ENCODE peak calls at places on chromosomes 11 and 22, in six cellular contexts. One of them, this sample, is unnamed.

GRCh38 chr11:110984147-110984546 is 261.4 kb upstream of the POU2AF2 start:
- DNase-seq in stimulated activated naive CD8-positive, alpha-beta T cell treated with anti-CD3 and anti-CD28 coated beads, Interleukin-15, amount 100 ng/mL, for 72 hours: no peak
- DNase-seq in fibroblast of pulmonary artery: peak; percentile 77
- DNase-seq in ureter: no peak
- DNase-seq in nucleus accumbens: no peak
- DNase-seq in activated naive CD4-positive, alpha-beta T cell: no peak
- DNase-seq in this sample: peak; percentile 91

GRCh38 chr11:59754494-59754858 is 700 bp upstream of the STX3 start:
- DNase-seq in stimulated activated naive CD8-positive, alpha-beta T cell treated with anti-CD3 and anti-CD28 coated beads, Interleukin-15, amount 100 ng/mL, for 72 hours: peak; percentile 24
- DNase-seq in fibroblast of pulmonary artery: no peak
- DNase-seq in ureter: no peak
- DNase-seq in nucleus accumbens: no peak
- DNase-seq in activated naive CD4-positive, alpha-beta T cell: no peak
- DNase-seq in this sample: peak; percentile 15

GRCh38 chr11:115170133-115170815 is 333.9 kb downstream of the CADM1 start:
- DNase-seq in stimulated activated naive CD8-positive, alpha-beta T cell treated with anti-CD3 and anti-CD28 coated beads, Interleukin-15, amount 100 ng/mL, for 72 hours: no peak
- DNase-seq in fibroblast of pulmonary artery: peak; percentile 25
- DNase-seq in ureter: no peak
- DNase-seq in nucleus accumbens: no peak
- DNase-seq in activated naive CD4-positive, alpha-beta T cell: no peak
- DNase-seq in this sample: peak; percentile 26

GRCh38 chr11:130592056-130592455 is 143.6 kb downstream of the ADAMTS15 start:
- DNase-seq in stimulated activated naive CD8-positive, alpha-beta T cell treated with anti-CD3 and anti-CD28 coated beads, Interleukin-15, amount 100 ng/mL, for 72 hours: no peak
- DNase-seq in fibroblast of pulmonary artery: peak; percentile 54
- DNase-seq in ureter: no peak
- DNase-seq in nucleus accumbens: no peak
- DNase-seq in activated naive CD4-positive, alpha-beta T cell: no peak
- DNase-seq in this sample: peak; percentile 41

GRCh38 chr11:17642370-17642769 is 77.0 kb upstream of the MYOD1 start:
- DNase-seq in stimulated activated naive CD8-positive, alpha-beta T cell treated with anti-CD3 and anti-CD28 coated beads, Interleukin-15, amount 100 ng/mL, for 72 hours: no peak
- DNase-seq in fibroblast of pulmonary artery: no peak
- DNase-seq in ureter: no peak
- DNase-seq in nucleus accumbens: no peak
- DNase-seq in activated naive CD4-positive, alpha-beta T cell: no peak
- DNase-seq in this sample: no peak

GRCh38 chr22:31826443-31826842 is 72.6 kb downstream of the DEPDC5 start:
- DNase-seq in stimulated activated naive CD8-positive, alpha-beta T cell treated with anti-CD3 and anti-CD28 coated beads, Interleukin-15, amount 100 ng/mL, for 72 hours: no peak
- DNase-seq in fibroblast of pulmonary artery: no peak
- DNase-seq in ureter: no peak
- DNase-seq in nucleus accumbens: peak; percentile 20
- DNase-seq in activated naive CD4-positive, alpha-beta T cell: no peak
- DNase-seq in this sample: no peak

GRCh38 chr11:3197878-3198528 is 20.6 kb downstream of the MRGPRG start:
- DNase-seq in stimulated activated naive CD8-positive, alpha-beta T cell treated with anti-CD3 and anti-CD28 coated beads, Interleukin-15, amount 100 ng/mL, for 72 hours: no peak
- DNase-seq in fibroblast of pulmonary artery: no peak
- DNase-seq in ureter: no peak
- DNase-seq in nucleus accumbens: no peak
- DNase-seq in activated naive CD4-positive, alpha-beta T cell: no peak
- DNase-seq in this sample: no peak

GRCh38 chr11:113363406-113363805 is 24.2 kb upstream of the ANKK1 start:
- DNase-seq in stimulated activated naive CD8-positive, alpha-beta T cell treated with anti-CD3 and anti-CD28 coated beads, Interleukin-15, amount 100 ng/mL, for 72 hours: no peak
- DNase-seq in fibroblast of pulmonary artery: no peak
- DNase-seq in ureter: no peak
- DNase-seq in nucleus accumbens: no peak
- DNase-seq in activated naive CD4-positive, alpha-beta T cell: no peak
- DNase-seq in this sample: peak; percentile 13

GRCh38 chr11:8338138-8338537 is 74.5 kb upstream of the LMO1 start:
- DNase-seq in stimulated activated naive CD8-positive, alpha-beta T cell treated with anti-CD3 and anti-CD28 coated beads, Interleukin-15, amount 100 ng/mL, for 72 hours: peak; percentile 30
- DNase-seq in fibroblast of pulmonary artery: peak; percentile 34
- DNase-seq in ureter: no peak
- DNase-seq in nucleus accumbens: no peak
- DNase-seq in activated naive CD4-positive, alpha-beta T cell: no peak
- DNase-seq in this sample: peak; percentile 24